ENCODE peak calls at places on chromosomes 4 and X, in seven cellular contexts. One of them, this sample, is unnamed.

GRCh38 chr4:4761128-4761991 is 98.1 kb upstream of the MSX1 start:
- DNase-seq in aorta: no peak
- DNase-seq in GM23338: peak; percentile 87
- DNase-seq in fibroblast of lung: no peak
- DNase-seq in CD8-positive, alpha-beta T cell: no peak
- DNase-seq in stomach: no peak
- DNase-seq in esophagus squamous epithelium: no peak
- DNase-seq in this sample: no peak

GRCh38 chr4:42995343-42995944 is 102.9 kb downstream of the GRXCR1 start:
- DNase-seq in aorta: no peak
- DNase-seq in GM23338: peak; percentile 70
- DNase-seq in fibroblast of lung: peak; percentile 35
- DNase-seq in CD8-positive, alpha-beta T cell: no peak
- DNase-seq in stomach: no peak
- DNase-seq in esophagus squamous epithelium: no peak
- DNase-seq in this sample: no peak

GRCh38 chr4:10085386-10085785 is 31.2 kb downstream of the WDR1 start:
- DNase-seq in aorta: peak; percentile 73
- DNase-seq in GM23338: no peak
- DNase-seq in fibroblast of lung: no peak
- DNase-seq in CD8-positive, alpha-beta T cell: no peak
- DNase-seq in stomach: no peak
- DNase-seq in esophagus squamous epithelium: no peak
- DNase-seq in this sample: peak; percentile 15

GRCh38 chr4:3413675-3414420 is 27.9 kb upstream of the HGFAC start:
- DNase-seq in aorta: peak; percentile 76
- DNase-seq in GM23338: no peak
- DNase-seq in fibroblast of lung: no peak
- DNase-seq in CD8-positive, alpha-beta T cell: no peak
- DNase-seq in stomach: no peak
- DNase-seq in esophagus squamous epithelium: no peak
- DNase-seq in this sample: no peak

GRCh38 chrX:134935286-134935685 is 55.5 kb upstream of the SMIM10 start:
- DNase-seq in aorta: no peak
- DNase-seq in GM23338: no peak
- DNase-seq in fibroblast of lung: no peak
- DNase-seq in CD8-positive, alpha-beta T cell: no peak
- DNase-seq in stomach: no peak
- DNase-seq in esophagus squamous epithelium: no peak
- DNase-seq in this sample: no peak

GRCh38 chrX:136170109-136170800 is 22.9 kb downstream of the FHL1 start:
- DNase-seq in aorta: no peak
- DNase-seq in GM23338: no peak
- DNase-seq in fibroblast of lung: peak; percentile 61
- DNase-seq in CD8-positive, alpha-beta T cell: no peak
- DNase-seq in stomach: no peak
- DNase-seq in esophagus squamous epithelium: no peak
- DNase-seq in this sample: no peak

GRCh38 chrX:68932611-68933010 is 103.8 kb downstream of the EFNB1 start:
- DNase-seq in aorta: no peak
- DNase-seq in GM23338: no peak
- DNase-seq in fibroblast of lung: peak; percentile 42
- DNase-seq in CD8-positive, alpha-beta T cell: no peak
- DNase-seq in stomach: no peak
- DNase-seq in esophagus squamous epithelium: no peak
- DNase-seq in this sample: no peak

GRCh38 chrX:82961129-82961528 is 547.0 kb upstream of the POU3F4 start:
- DNase-seq in aorta: no peak
- DNase-seq in GM23338: peak; percentile 15
- DNase-seq in fibroblast of lung: no peak
- DNase-seq in CD8-positive, alpha-beta T cell: no peak
- DNase-seq in stomach: no peak
- DNase-seq in esophagus squamous epithelium: no peak
- DNase-seq in this sample: no peak

GRCh38 chr4:113840850-113841249 is 79.3 kb upstream of the CAMK2D start:
- DNase-seq in aorta: no peak
- DNase-seq in GM23338: no peak
- DNase-seq in fibroblast of lung: no peak
- DNase-seq in CD8-positive, alpha-beta T cell: no peak
- DNase-seq in stomach: no peak
- DNase-seq in esophagus squamous epithelium: no peak
- DNase-seq in this sample: no peak

GRCh38 chr4:165537028-165537648 is 158.3 kb downstream of the CPE start:
- DNase-seq in aorta: no peak
- DNase-seq in GM23338: peak; percentile 66
- DNase-seq in fibroblast of lung: peak; percentile 65
- DNase-seq in CD8-positive, alpha-beta T cell: no peak
- DNase-seq in stomach: no peak
- DNase-seq in esophagus squamous epithelium: no peak
- DNase-seq in this sample: no peak

GRCh38 chr4:55857586-55857985 is 4.1 kb downstream of the EXOC1 start:
- DNase-seq in aorta: no peak
- DNase-seq in GM23338: no peak
- DNase-seq in fibroblast of lung: no peak
- DNase-seq in CD8-positive, alpha-beta T cell: no peak
- DNase-seq in stomach: no peak
- DNase-seq in esophagus squamous epithelium: no peak
- DNase-seq in this sample: no peak

GRCh38 chr4:146379744-146380143 is 142.0 kb downstream of the SLC10A7 start:
- DNase-seq in aorta: no peak
- DNase-seq in GM23338: no peak
- DNase-seq in fibroblast of lung: peak; percentile 8
- DNase-seq in CD8-positive, alpha-beta T cell: no peak
- DNase-seq in stomach: no peak
- DNase-seq in esophagus squamous epithelium: no peak
- DNase-seq in this sample: no peak

GRCh38 chrX:119682019-119682989 is 10.7 kb downstream of the SEPTIN6 start:
- DNase-seq in aorta: no peak
- DNase-seq in GM23338: no peak
- DNase-seq in fibroblast of lung: no peak
- DNase-seq in CD8-positive, alpha-beta T cell: no peak
- DNase-seq in stomach: no peak
- DNase-seq in esophagus squamous epithelium: no peak
- DNase-seq in this sample: no peak

GRCh38 chr4:183393446-183393845 is 51.0 kb upstream of the CDKN2AIP start:
- DNase-seq in aorta: no peak
- DNase-seq in GM23338: no peak
- DNase-seq in fibroblast of lung: no peak
- DNase-seq in CD8-positive, alpha-beta T cell: no peak
- DNase-seq in stomach: no peak
- DNase-seq in esophagus squamous epithelium: no peak
- DNase-seq in this sample: no peak

GRCh38 chrX:15524417-15524816 is 23.8 kb downstream of the BMX start:
- DNase-seq in aorta: no peak
- DNase-seq in GM23338: no peak
- DNase-seq in fibroblast of lung: peak; percentile 6
- DNase-seq in CD8-positive, alpha-beta T cell: no peak
- DNase-seq in stomach: no peak
- DNase-seq in esophagus squamous epithelium: no peak
- DNase-seq in this sample: no peak

GRCh38 chr4:7753271-7753670 is 186.4 kb downstream of the AFAP1 start:
- DNase-seq in aorta: no peak
- DNase-seq in GM23338: no peak
- DNase-seq in fibroblast of lung: no peak
- DNase-seq in CD8-positive, alpha-beta T cell: no peak
- DNase-seq in stomach: no peak
- DNase-seq in esophagus squamous epithelium: no peak
- DNase-seq in this sample: peak; percentile 26

GRCh38 chr4:98260047-98260578 is 1.1 kb upstream of the RAP1GDS1 start:
- DNase-seq in aorta: peak; percentile 81
- DNase-seq in GM23338: peak; percentile 67
- DNase-seq in fibroblast of lung: no peak
- DNase-seq in CD8-positive, alpha-beta T cell: peak; percentile 7
- DNase-seq in stomach: peak; percentile 56
- DNase-seq in esophagus squamous epithelium: peak; percentile 11
- DNase-seq in this sample: peak; percentile 82
- H3K4me3 ChIP-seq in aorta: peak overlapping the region; percentile 50
- H3K4me3 ChIP-seq in GM23338: peak overlapping the region; percentile 93
- H3K4me3 ChIP-seq in fibroblast of lung: peak overlapping the region; percentile 90
- H3K4me3 ChIP-seq in CD8-positive, alpha-beta T cell: peak overlapping the region; percentile 89
- H3K4me3 ChIP-seq in stomach: peak overlapping the region; percentile 82
- H3K4me3 ChIP-seq in esophagus squamous epithelium: peak overlapping the region; percentile 98
- H3K4me3 ChIP-seq in this sample: peak overlapping the region; percentile 93

GRCh38 chr4:156972370-156972980 is 876 bp upstream of the PDGFC start:
- DNase-seq in aorta: no peak
- DNase-seq in GM23338: peak; percentile 6
- DNase-seq in fibroblast of lung: no peak
- DNase-seq in CD8-positive, alpha-beta T cell: no peak
- DNase-seq in stomach: no peak
- DNase-seq in esophagus squamous epithelium: no peak
- DNase-seq in this sample: no peak
- H3K27ac ChIP-seq in aorta: peak overlapping the region; percentile 91
- H3K27ac ChIP-seq in GM23338: no peak overlapping the region
- H3K27ac ChIP-seq in fibroblast of lung: peak overlapping the region; percentile 63
- H3K27ac ChIP-seq in CD8-positive, alpha-beta T cell: no peak overlapping the region
- H3K27ac ChIP-seq in stomach: peak overlapping the region; percentile 90
- H3K27ac ChIP-seq in esophagus squamous epithelium: peak overlapping the region; percentile 90
- H3K27ac ChIP-seq in this sample: peak overlapping the region; percentile 75

GRCh38 chrX:105765691-105766090 is 56.6 kb upstream of the NRK start:
- DNase-seq in aorta: no peak
- DNase-seq in GM23338: peak; percentile 1
- DNase-seq in fibroblast of lung: no peak
- DNase-seq in CD8-positive, alpha-beta T cell: no peak
- DNase-seq in stomach: no peak
- DNase-seq in esophagus squamous epithelium: no peak
- DNase-seq in this sample: no peak
- H3K27me3 ChIP-seq in aorta: no peaks in the 10 kb centered on the region
- H3K27me3 ChIP-seq in GM23338: no peaks in the 10 kb centered on the region
- H3K27me3 ChIP-seq in fibroblast of lung: no peaks in the 10 kb centered on the region
- H3K27me3 ChIP-seq in CD8-positive, alpha-beta T cell: no peaks in the 10 kb centered on the region
- H3K27me3 ChIP-seq in stomach: peaks cover 4% of the 10 kb centered on the region
- H3K27me3 ChIP-seq in esophagus squamous epithelium: no peaks in the 10 kb centered on the region
- H3K27me3 ChIP-seq in this sample: no peaks in the 10 kb centered on the region

GRCh38 chr4:186666252-186666651 is 57.4 kb downstream of the FAT1 start:
- DNase-seq in aorta: no peak
- DNase-seq in GM23338: no peak
- DNase-seq in fibroblast of lung: peak; percentile 29
- DNase-seq in CD8-positive, alpha-beta T cell: no peak
- DNase-seq in stomach: no peak
- DNase-seq in esophagus squamous epithelium: no peak
- DNase-seq in this sample: no peak

GRCh38 chr4:186666750-186667149 is 56.9 kb downstream of the FAT1 start:
- DNase-seq in aorta: no peak
- DNase-seq in GM23338: no peak
- DNase-seq in fibroblast of lung: no peak
- DNase-seq in CD8-positive, alpha-beta T cell: no peak
- DNase-seq in stomach: no peak
- DNase-seq in esophagus squamous epithelium: no peak
- DNase-seq in this sample: no peak

GRCh38 chr4:186669735-186670134 is 53.9 kb downstream of the FAT1 start:
- DNase-seq in aorta: no peak
- DNase-seq in GM23338: peak; percentile 30
- DNase-seq in fibroblast of lung: no peak
- DNase-seq in CD8-positive, alpha-beta T cell: no peak
- DNase-seq in stomach: no peak
- DNase-seq in esophagus squamous epithelium: no peak
- DNase-seq in this sample: no peak

GRCh38 chr4:186669159-186669720 is 54.4 kb downstream of the FAT1 start:
- DNase-seq in aorta: no peak
- DNase-seq in GM23338: peak; percentile 73
- DNase-seq in fibroblast of lung: peak; percentile 81
- DNase-seq in CD8-positive, alpha-beta T cell: no peak
- DNase-seq in stomach: no peak
- DNase-seq in esophagus squamous epithelium: no peak
- DNase-seq in this sample: no peak
- H3K4me3 ChIP-seq in aorta: peak overlapping the region; percentile 43
- H3K4me3 ChIP-seq in GM23338: peak overlapping the region; percentile 44
- H3K4me3 ChIP-seq in fibroblast of lung: no peak overlapping the region
- H3K4me3 ChIP-seq in CD8-positive, alpha-beta T cell: no peak overlapping the region
- H3K4me3 ChIP-seq in stomach: no peak overlapping the region
- H3K4me3 ChIP-seq in esophagus squamous epithelium: no peak overlapping the region
- H3K4me3 ChIP-seq in this sample: peak overlapping the region; percentile 14